ENCODE peak calls at places on chromosomes 1 and 21, in five cellular contexts. O is activated naive CD4-positive, alpha-beta T cell treated with anti-CD3 and anti-CD28 coated beads, Interleukin-2, amount 50 U/mL, for 16 hours; N is GM12865; Z is NCI-H1092; W is NCI-H2081. A is an unnamed sample.

GRCh38 chr1:87117761-87118160 is 203.3 kb downstream of the HS2ST1 start:
- DNase-seq in O (no peak), N (no peak), Z (no peak), W (no peak), A (no peak)

GRCh38 chr1:173204693-173205092 is 2.4 kb downstream of the TNFSF4 start:
- DNase-seq in O (no peak), N (no peak), Z (no peak), W (no peak), A (no peak)

GRCh38 chr1:60280256-60280655 is 206.7 kb upstream of the C1orf87 start:
- DNase-seq in O (no peak), N (no peak), Z (no peak), W (no peak), A (no peak)

GRCh38 chr21:45598666-45599065 is 44.9 kb upstream of the PCBP3 start:
- DNase-seq in O (no peak), N (no peak), Z (no peak), W (no peak), A (no peak)

GRCh38 chr1:197750366-197750765 is 24.9 kb downstream of the DENND1B start:
- DNase-seq in O (no peak), N (no peak), Z (no peak), W (no peak), A (no peak)

GRCh38 chr1:95427525-95427924 is 193.5 kb downstream of the RWDD3 start:
- DNase-seq in O (no peak), N (no peak), Z (no peak), W (no peak), A (no peak)

GRCh38 chr1:55702064-55702463 is 486.9 kb upstream of the USP24 start:
- DNase-seq in O (no peak), N (peak), Z (no peak), W (no peak), A (no peak)

GRCh38 chr21:45950740-45951515 is 30.6 kb upstream of the COL6A1 start:
- DNase-seq in O (no peak), N (no peak), Z (peak), W (peak), A (peak)

GRCh38 chr1:15057834-15058233 is 95.7 kb upstream of the TMEM51 start:
- DNase-seq in O (no peak), N (no peak), Z (no peak), W (no peak), A (no peak)

GRCh38 chr21:36747114-36747814 is 48.3 kb downstream of the SIM2 start:
- DNase-seq in O (no peak), N (peak), Z (no peak), W (no peak), A (no peak)

GRCh38 chr21:45309069-45309521 is 21.4 kb upstream of the POFUT2 start:
- DNase-seq in O (peak), N (peak), Z (no peak), W (no peak), A (no peak)

GRCh38 chr1:240649733-240650700 is 38.1 kb upstream of the GREM2 start:
- DNase-seq in O (no peak), N (no peak), Z (no peak), W (no peak), A (no peak)

GRCh38 chr1:156246762-156247459 is 945 bp downstream of the PAQR6 start:
- DNase-seq in O (no peak), N (no peak), Z (no peak), W (no peak), A (no peak)

GRCh38 chr1:62735491-62736171 is 47.4 kb upstream of the DOCK7 start:
- DNase-seq in O (no peak), N (no peak), Z (no peak), W (no peak), A (no peak)

GRCh38 chr1:14733053-14733778 is 134.7 kb downstream of the KAZN start:
- DNase-seq in O (no peak), N (peak), Z (no peak), W (no peak), A (peak)

GRCh38 chr1:94069649-94070285 is 51.2 kb downstream of the ABCA4 start:
- DNase-seq in O (no peak), N (no peak), Z (no peak), W (peak), A (peak)

GRCh38 chr1:170674986-170675385 is 11.1 kb downstream of the PRRX1 start:
- DNase-seq in O (no peak), N (no peak), Z (no peak), W (no peak), A (no peak)

GRCh38 chr1:203871114-203871875 is 9.9 kb downstream of the SNRPE start:
- DNase-seq in O (no peak), N (peak), Z (peak), W (peak), A (peak)

GRCh38 chr1:235423214-235423652 is 56.0 kb downstream of the TBCE start:
- DNase-seq in O (peak), N (peak), Z (no peak), W (no peak), A (no peak)

GRCh38 chr1:54477153-54477561 is 70.9 kb upstream of the ACOT11 start:
- DNase-seq in O (no peak), N (no peak), Z (no peak), W (no peak), A (no peak)

GRCh38 chr1:184945678-184946412 is 28.5 kb downstream of the NIBAN1 start:
- DNase-seq in O (no peak), N (peak), Z (no peak), W (no peak), A (no peak)

GRCh38 chr1:41846595-41846994 is 72.1 kb downstream of the HIVEP3 start:
- DNase-seq in O (no peak), N (no peak), Z (no peak), W (no peak), A (no peak)

GRCh38 chr1:145690587-145691558 is 16.3 kb downstream of the PDZK1 start:
- DNase-seq in O (no peak), N (peak), Z (no peak), W (no peak), A (no peak)

GRCh38 chr1:119471566-119471965 is 35.4 kb upstream of the HSD3B1 start:
- DNase-seq in O (no peak), N (no peak), Z (no peak), W (no peak), A (no peak)

GRCh38 chr1:4684849-4685248 is 30.4 kb downstream of the AJAP1 start:
- DNase-seq in O (no peak), N (no peak), Z (no peak), W (no peak), A (no peak)

GRCh38 chr21:39061766-39062165 is 121.5 kb downstream of the PSMG1 start:
- DNase-seq in O (no peak), N (no peak), Z (no peak), W (no peak), A (no peak)

GRCh38 chr1:156616463-156616862 is 2.8 kb upstream of the HAPLN2 start:
- DNase-seq in O (no peak), N (no peak), Z (peak), W (peak), A (peak)

GRCh38 chr21:32955307-32955937 is 70.3 kb upstream of the OLIG2 start:
- DNase-seq in O (no peak), N (no peak), Z (no peak), W (no peak), A (no peak)

GRCh38 chr1:3819626-3820245 is 23.4 kb upstream of the LRRC47 start:
- DNase-seq in O (no peak), N (no peak), Z (no peak), W (no peak), A (no peak)

GRCh38 chr1:247287460-247287859 is 31.6 kb downstream of the VN1R5 start:
- DNase-seq in O (no peak), N (no peak), Z (no peak), W (no peak), A (no peak)

GRCh38 chr1:154154534-154155181 is at the start of gene NUP210L:
- DNase-seq in O (no peak), N (no peak), Z (no peak), W (no peak), A (peak)

GRCh38 chr1:231190456-231190855 is 28.6 kb downstream of the TRIM67 start:
- DNase-seq in O (no peak), N (no peak), Z (no peak), W (no peak), A (no peak)